ENCODE peak calls at places on chromosome 3, in seven cellular contexts. I is gastrocnemius medialis, Y is foreskin fibroblast, U is kidney, V is heart left ventricle, A is GM10248, S is pancreas. D is an unnamed sample.
A peak's percentile ranks its signal among the peaks of the same experiment; 100 is the strongest.

GRCh38 chr3:78647735-78648134 is 1120.1 kb downstream of the ROBO1 start:
- DNase-seq in I (no peak), Y (no peak), U (no peak), V (no peak), A (no peak), S (no peak), D (no peak)

GRCh38 chr3:25074151-25074550 is 353.9 kb upstream of the RARB start:
- DNase-seq in I (no peak), Y (no peak), U (no peak), V (no peak), A (no peak), S (no peak), D (no peak)

GRCh38 chr3:136802481-136802996 is 16.4 kb upstream of the SLC35G2 start:
- DNase-seq in I (no peak), Y (no peak), U (no peak), V (no peak), A (no peak), S (peak; percentile 15), D (no peak)

GRCh38 chr3:152524198-152525140 is 255.7 kb downstream of the MBNL1 start:
- DNase-seq in I (no peak), Y (peak; percentile 33), U (no peak), V (no peak), A (no peak), S (peak; percentile 29), D (peak; percentile 67)

GRCh38 chr3:66473181-66473580 is 27.6 kb downstream of the LRIG1 start:
- DNase-seq in I (no peak), Y (no peak), U (no peak), V (no peak), A (no peak), S (no peak), D (no peak)

GRCh38 chr3:172256101-172256687 is 192.1 kb downstream of the GHSR start:
- DNase-seq in I (peak; percentile 56), Y (peak; percentile 48), U (no peak), V (no peak), A (no peak), S (peak; percentile 26), D (peak; percentile 65)

GRCh38 chr3:52400275-52400793 is 44.6 kb downstream of the SEMA3G start:
- DNase-seq in I (no peak), Y (no peak), U (peak; percentile 57), V (no peak), A (no peak), S (no peak), D (no peak)

GRCh38 chr3:129445472-129445871 is 5.4 kb downstream of the IFT122 start:
- DNase-seq in I (no peak), Y (no peak), U (no peak), V (no peak), A (no peak), S (no peak), D (no peak)

GRCh38 chr3:87771338-87772059 is 287.3 kb downstream of the CGGBP1 start:
- DNase-seq in I (no peak), Y (no peak), U (no peak), V (no peak), A (peak; percentile 24), S (peak; percentile 20), D (no peak)

GRCh38 chr3:173622156-173622555 is 224.6 kb downstream of the NLGN1 start:
- DNase-seq in I (no peak), Y (peak; percentile 43), U (no peak), V (no peak), A (no peak), S (no peak), D (no peak)

GRCh38 chr3:187914231-187914630 is 169.0 kb upstream of the BCL6 start:
- DNase-seq in I (peak; percentile 79), Y (no peak), U (no peak), V (peak; percentile 34), A (no peak), S (no peak), D (peak; percentile 50)

GRCh38 chr3:126924458-126924857 is 58.5 kb upstream of the PLXNA1 start:
- DNase-seq in I (no peak), Y (no peak), U (no peak), V (no peak), A (no peak), S (no peak), D (no peak)

GRCh38 chr3:108728934-108729333 is 28.3 kb downstream of the RETNLB start:
- DNase-seq in I (no peak), Y (no peak), U (no peak), V (no peak), A (no peak), S (no peak), D (no peak)

GRCh38 chr3:25587094-25587493 is 77.6 kb downstream of the TOP2B start:
- DNase-seq in I (no peak), Y (no peak), U (no peak), V (no peak), A (no peak), S (no peak), D (no peak)

GRCh38 chr3:135155228-135155627 is 360.2 kb downstream of the EPHB1 start:
- DNase-seq in I (no peak), Y (no peak), U (no peak), V (no peak), A (no peak), S (no peak), D (no peak)

GRCh38 chr3:169286992-169287391 is 376.5 kb downstream of the MECOM start:
- DNase-seq in I (no peak), Y (no peak), U (no peak), V (no peak), A (no peak), S (no peak), D (no peak)

GRCh38 chr3:142226474-142226873 is 1.1 kb upstream of the GK5 start:
- DNase-seq in I (no peak), Y (no peak), U (no peak), V (no peak), A (no peak), S (no peak), D (no peak)
- TF ChIP-seq CTCF in I (no peak), Y (no peak), U (no peak), V (no peak), A (no peak), S (no peak), D (no peak)

DNA sequence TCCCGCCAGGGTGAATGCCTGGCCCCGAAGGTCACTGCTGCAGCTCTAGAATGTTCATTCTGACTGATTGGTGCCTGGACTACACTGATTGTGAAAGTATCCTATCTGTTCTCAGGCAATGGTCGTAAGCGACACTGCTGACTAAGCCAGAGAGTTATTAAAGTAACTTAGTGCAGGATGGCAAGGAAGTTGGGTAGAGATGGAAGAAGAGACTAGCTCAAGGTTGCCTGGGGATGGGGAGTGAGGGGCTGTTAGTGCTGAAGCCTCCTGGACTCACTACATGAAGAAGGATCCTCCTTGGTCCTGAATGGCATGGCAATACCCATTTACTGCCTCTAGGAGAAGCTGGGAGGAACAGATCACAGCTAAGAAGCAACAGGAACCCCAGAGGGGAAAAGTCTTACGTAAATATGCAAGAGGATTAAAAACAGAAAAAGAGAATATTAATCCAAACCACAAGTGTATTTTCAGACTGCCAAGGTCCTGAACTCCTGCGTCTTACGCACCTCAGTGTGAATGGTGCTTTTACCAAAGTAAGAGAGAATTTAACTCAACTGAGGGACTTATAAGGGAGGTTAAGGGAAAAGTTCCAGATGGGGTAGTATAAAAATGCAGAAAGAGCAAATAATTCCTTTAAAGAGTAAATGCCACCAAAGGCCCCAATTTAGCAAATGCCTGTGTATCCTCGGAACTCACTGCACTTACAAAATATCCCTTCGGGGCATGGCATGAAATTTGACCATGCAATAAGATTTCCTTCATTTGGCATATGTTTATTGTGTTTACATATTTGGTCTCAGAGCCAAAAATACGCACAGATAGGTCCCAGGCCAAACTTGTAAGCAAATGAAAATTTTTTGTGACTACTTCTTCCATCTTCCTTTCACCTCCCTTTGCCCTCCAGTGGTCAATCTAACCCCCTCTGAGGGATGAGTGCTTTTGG is 64.0 kb upstream of the DGKG start:
- DNase-seq in I (no peak), Y (peak; percentile 41), U (no peak), V (no peak), A (no peak), S (no peak), D (no peak)
- TF ChIP-seq CTCF in I (no peak), Y (peak; percentile 49), U (no peak), V (no peak), A (no peak), S (no peak), D (no peak)

GRCh38 chr3:32241100-32241499 is 2.6 kb downstream of the CMTM8 start:
- DNase-seq in I (no peak), Y (no peak), U (no peak), V (no peak), A (no peak), S (no peak), D (no peak)

GRCh38 chr3:32238816-32239637 is 547 bp downstream of the CMTM8 start:
- DNase-seq in I (no peak), Y (peak; percentile 29), U (peak; percentile 76), V (peak; percentile 52), A (peak; percentile 40), S (peak; percentile 60), D (no peak)

GRCh38 chr3:32237670-32238026 is 832 bp upstream of the CMTM8 start:
- DNase-seq in I (no peak), Y (no peak), U (no peak), V (no peak), A (no peak), S (no peak), D (no peak)

GRCh38 chr3:32238027-32238815 is at the start of gene CMTM8:
- DNase-seq in I (no peak), Y (peak; percentile 28), U (peak; percentile 84), V (peak; percentile 63), A (peak; percentile 71), S (peak; percentile 73), D (peak; percentile 19)

DNA sequence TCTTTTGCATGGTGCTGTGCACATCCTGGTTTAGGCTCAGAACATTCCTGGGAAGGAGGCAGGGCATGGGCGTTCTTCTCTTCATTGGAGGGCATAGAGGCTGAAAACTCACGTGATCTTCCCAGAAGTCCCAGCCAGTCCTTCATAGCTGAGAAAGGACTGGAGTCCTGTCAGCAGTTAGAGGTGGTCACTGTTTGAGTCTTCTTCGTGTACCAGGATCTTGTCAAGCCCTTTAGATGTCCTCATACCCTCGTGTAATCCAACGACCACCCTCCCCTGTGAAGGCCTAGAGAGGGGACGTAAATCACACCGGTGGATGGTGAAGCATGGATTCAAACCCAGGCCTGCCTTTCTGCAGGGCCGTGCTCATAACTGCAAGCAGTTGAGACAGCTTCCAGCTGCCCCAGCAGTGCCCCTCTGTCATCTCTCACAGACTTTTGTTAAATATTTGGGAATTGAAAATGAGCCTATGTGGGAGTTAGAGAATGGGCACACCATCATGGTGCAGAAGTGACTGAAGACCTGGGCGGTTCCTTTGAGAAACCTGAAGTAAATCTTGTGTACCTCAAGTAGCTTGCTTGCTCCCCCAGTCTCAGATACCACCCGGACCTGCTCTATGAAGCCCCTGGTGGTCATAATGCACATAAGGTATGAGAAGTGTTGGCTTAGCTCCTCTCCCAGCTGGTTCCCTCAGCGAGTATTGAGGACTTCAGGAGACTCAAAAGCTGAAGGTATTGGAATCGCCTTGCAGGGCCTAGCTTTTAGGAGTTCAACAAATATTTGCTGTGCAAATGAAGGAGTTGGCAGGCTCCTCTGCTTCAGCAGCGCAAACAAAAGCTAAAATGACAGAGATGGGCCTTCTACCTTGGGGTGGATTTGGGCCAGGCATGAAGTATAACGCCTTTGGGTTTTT is 1.4 kb downstream of the CMTM8 start:
- DNase-seq in I (no peak), Y (no peak), U (no peak), V (no peak), A (peak; percentile 35), S (peak; percentile 60), D (no peak)
- TF ChIP-seq CTCF in I (no peak), Y (no peak), U (no peak), V (peak; percentile 37), A (peak; percentile 20), S (no peak), D (peak; percentile 5)

DNA sequence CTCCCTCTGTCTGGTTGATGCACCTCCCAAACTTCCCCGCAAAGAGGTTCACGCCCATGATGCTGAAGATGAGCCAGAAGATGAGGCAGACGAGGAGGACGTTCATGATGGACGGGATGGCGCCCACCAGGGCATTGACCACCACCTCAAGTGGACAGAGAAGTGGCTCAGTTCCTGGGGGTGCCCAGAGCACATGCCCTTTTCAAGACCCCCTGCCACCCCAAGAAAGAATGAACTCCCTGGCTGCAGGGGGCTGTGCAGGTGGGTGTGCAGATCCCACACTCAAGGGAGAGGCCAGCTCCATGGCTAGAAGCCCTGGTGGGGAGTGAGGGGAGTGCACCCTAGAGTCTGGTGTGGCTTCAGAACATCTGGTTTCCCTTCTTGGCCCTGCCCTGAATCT is 64.1 kb downstream of the EXOG start:
- DNase-seq in I (no peak), Y (no peak), U (peak; percentile 45), V (no peak), A (no peak), S (no peak), D (no peak)
- TF ChIP-seq CTCF in I (no peak), Y (no peak), U (no peak), V (no peak), A (no peak), S (no peak), D (no peak)